ENCODE peak calls at places on chromosomes 13 and 19, in six cellular contexts. O is K562, E is HepG2, I is GM12891, F is GM12878, K is H1. H is an unnamed sample.

GRCh38 chr19:53492153-53492552 is 24.6 kb downstream of the ZNF813 start:
- DNase-seq in O (no peak), K (no peak), I (no peak), F (no peak), E (no peak), H (no peak)

GRCh38 chr19:16144216-16144581 is 714 bp downstream of the HSH2D start:
- DNase-seq in K (no peak), F (no peak), O (no peak), E (no peak), I (no peak), H (no peak)

GRCh38 chr13:77470986-77471385 is 64.5 kb upstream of the SCEL start:
- DNase-seq in E (no peak), I (no peak), O (no peak), K (no peak), F (no peak), H (no peak)

GRCh38 chr19:50890422-50891252 is 17.4 kb downstream of the KLK2 start:
- DNase-seq in F (peak; percentile 46), E (no peak), K (no peak), O (no peak), I (no peak), H (no peak)

GRCh38 chr13:71625694-71626093 is 241.3 kb downstream of the DACH1 start:
- DNase-seq in F (no peak), I (no peak), E (no peak), K (no peak), O (no peak), H (no peak)

GRCh38 chr19:6216996-6217751 is 62.6 kb downstream of the MLLT1 start:
- DNase-seq in I (no peak), E (no peak), F (no peak), O (peak; percentile 79), K (no peak), H (peak; percentile 22)

GRCh38 chr19:19113040-19113541 is 25.2 kb downstream of the TMEM161A start:
- DNase-seq in O (peak; percentile 72), E (peak; percentile 75), K (peak; percentile 71), F (no peak), I (no peak), H (no peak)

GRCh38 chr19:39941151-39941550 is 6.7 kb upstream of the FCGBP start:
- DNase-seq in O (no peak), K (no peak), E (no peak), I (no peak), F (no peak), H (no peak)

GRCh38 chr19:45821570-45821969 is 6.5 kb upstream of the RSPH6A start:
- DNase-seq in F (no peak), E (no peak), K (no peak), O (no peak), I (no peak), H (no peak)

GRCh38 chr19:6047741-6048231 is 62.5 kb downstream of the RFX2 start:
- DNase-seq in O (peak; percentile 68), F (no peak), I (no peak), K (peak; percentile 77), E (peak; percentile 70), H (no peak)

GRCh38 chr19:32368781-32369180 is 23.4 kb downstream of the ZNF507 start:
- DNase-seq in E (no peak), F (no peak), O (peak; percentile 55), K (no peak), I (no peak), H (no peak)

GRCh38 chr19:51660975-51661600 is 14.5 kb upstream of the SIGLEC14 start:
- DNase-seq in F (no peak), K (peak; percentile 75), E (peak; percentile 54), I (no peak), O (peak; percentile 91), H (no peak)

GRCh38 chr13:112684041-112684440 is 5.8 kb upstream of the ATP11A start:
- DNase-seq in O (no peak), F (no peak), K (peak; percentile 20), E (no peak), I (no peak), H (no peak)

GRCh38 chr19:52923782-52924593 is 760 bp upstream of the ZNF888 start:
- DNase-seq in E (peak; percentile 39), F (no peak), O (peak; percentile 89), I (no peak), K (peak; percentile 55), H (no peak)

GRCh38 chr13:95156208-95156607 is 145.0 kb downstream of the ABCC4 start:
- DNase-seq in O (no peak), K (no peak), E (peak; percentile 6), F (no peak), I (no peak), H (no peak)

GRCh38 chr13:61706899-61707298 is 291.2 kb upstream of the PCDH20 start:
- DNase-seq in F (no peak), O (no peak), E (no peak), I (no peak), K (no peak), H (no peak)

GRCh38 chr13:97976551-97977375 is 23.3 kb downstream of the IPO5 start:
- DNase-seq in E (no peak), K (peak; percentile 94), O (peak; percentile 18), I (peak; percentile 32), F (no peak), H (peak; percentile 36)

GRCh38 chr13:110396913-110397379 is 89.9 kb downstream of the COL4A2 start:
- DNase-seq in F (no peak), E (no peak), I (no peak), O (no peak), K (no peak), H (no peak)

GRCh38 chr13:21849323-21849722 is 178.4 kb downstream of the FGF9 start:
- DNase-seq in F (peak; percentile 4), I (peak; percentile 23), E (peak; percentile 52), K (no peak), O (peak; percentile 21), H (peak; percentile 13)

GRCh38 chr13:45949161-45949560 is 97.6 kb upstream of the SIAH3 start:
- DNase-seq in I (no peak), E (no peak), F (no peak), K (no peak), O (no peak), H (no peak)

GRCh38 chr13:92830821-92831220 is 395.8 kb upstream of the GPC6 start:
- DNase-seq in K (no peak), I (no peak), O (no peak), E (no peak), F (no peak), H (no peak)

GRCh38 chr13:64801768-64802167 is 2428.4 kb downstream of the PCDH9 start:
- DNase-seq in F (no peak), K (no peak), E (no peak), I (no peak), O (no peak), H (no peak)

GRCh38 chr13:75512253-75512652 is 25.4 kb downstream of the COMMD6 start:
- DNase-seq in E (no peak), I (peak; percentile 30), F (peak; percentile 80), O (no peak), K (no peak), H (peak; percentile 19)

DNA sequence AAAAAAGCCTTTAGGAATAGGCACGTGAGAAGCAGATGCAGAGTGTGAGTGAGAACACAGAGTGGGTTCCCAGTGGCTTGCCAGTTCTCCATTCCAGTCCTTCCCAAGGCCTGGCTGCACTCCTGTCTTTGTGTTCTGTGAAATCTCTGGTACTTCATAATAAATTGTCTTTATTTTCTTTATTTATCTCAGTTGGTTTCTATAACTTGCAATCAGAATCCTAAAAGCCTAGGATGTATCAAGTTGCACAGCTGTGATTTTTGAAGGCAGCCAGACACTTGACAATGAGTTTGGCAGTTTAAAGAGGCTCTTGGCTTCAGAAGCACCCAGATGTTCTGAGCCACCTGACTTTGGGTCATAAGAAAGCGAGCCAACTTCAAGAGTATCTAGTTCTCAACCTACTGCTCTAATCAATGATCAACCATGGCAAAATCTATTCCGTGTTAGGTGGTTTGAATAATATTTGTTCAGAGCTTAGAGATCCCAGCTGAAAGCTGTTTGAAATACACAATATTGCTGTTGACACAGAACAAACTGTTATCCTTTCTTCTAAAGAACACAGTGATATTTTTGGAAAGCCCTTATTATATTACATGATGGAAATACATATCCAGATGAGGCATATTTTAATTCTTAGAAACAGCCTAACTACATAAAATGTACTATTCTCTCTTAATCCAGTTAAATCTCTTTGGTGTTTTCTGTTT is 483.2 kb upstream of the NBEA start:
- DNase-seq in F (no peak), I (no peak), O (no peak), E (no peak), K (no peak), H (no peak)
- TF ChIP-seq POLR2AphosphoS5 in F (no peak), I (no peak), O (no peak), E (no peak), K (no peak), H (no peak)

GRCh38 chr19:42497492-42498226 is 30.6 kb downstream of the CEACAM1 start:
- DNase-seq in F (peak; percentile 60), K (no peak), E (peak; percentile 98), O (no peak), I (no peak), H (no peak)
- TF ChIP-seq POLR2A in F (no peak), K (no peak), E (peak; percentile 86), O (no peak), I (no peak), H (no peak)

DNA sequence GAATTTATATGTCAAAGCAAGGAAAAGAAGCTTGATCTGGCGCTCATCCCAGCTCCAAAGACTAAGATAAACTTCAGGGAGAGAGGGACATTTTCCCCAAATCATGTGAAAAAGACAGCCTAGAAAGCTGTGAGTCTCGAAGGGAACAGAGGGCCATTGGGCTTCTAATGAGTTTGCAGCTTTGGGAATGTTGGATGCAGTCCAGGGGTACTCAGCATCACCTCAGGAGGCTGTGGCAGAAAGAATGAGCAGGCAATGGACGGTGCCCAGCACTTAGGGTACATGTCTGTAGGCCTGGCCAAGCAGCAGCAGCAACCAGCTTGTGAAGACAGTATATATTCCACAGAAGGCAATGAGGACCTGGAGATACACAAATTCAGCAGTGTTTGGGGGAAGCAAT is 25.7 kb upstream of the WASF3 start:
- DNase-seq in F (no peak), I (no peak), O (no peak), K (no peak), E (no peak), H (no peak)
- TF ChIP-seq TAF1 in F (no peak), I (no peak), O (no peak), K (no peak), E (no peak), H (no peak)

GRCh38 chr13:29577135-29578051 is 18.1 kb downstream of the SLC7A1 start:
- DNase-seq in E (no peak), I (no peak), F (no peak), O (no peak), K (no peak), H (no peak)

GRCh38 chr13:29573190-29573589 is 22.3 kb downstream of the SLC7A1 start:
- DNase-seq in F (no peak), O (no peak), E (no peak), K (no peak), I (peak; percentile 22), H (no peak)

GRCh38 chr13:29576581-29576980 is 18.9 kb downstream of the SLC7A1 start:
- DNase-seq in E (no peak), I (no peak), K (no peak), F (no peak), O (no peak), H (no peak)

GRCh38 chr13:29572575-29572974 is 22.9 kb downstream of the SLC7A1 start:
- DNase-seq in O (no peak), F (no peak), I (no peak), E (no peak), K (no peak), H (no peak)

DNA sequence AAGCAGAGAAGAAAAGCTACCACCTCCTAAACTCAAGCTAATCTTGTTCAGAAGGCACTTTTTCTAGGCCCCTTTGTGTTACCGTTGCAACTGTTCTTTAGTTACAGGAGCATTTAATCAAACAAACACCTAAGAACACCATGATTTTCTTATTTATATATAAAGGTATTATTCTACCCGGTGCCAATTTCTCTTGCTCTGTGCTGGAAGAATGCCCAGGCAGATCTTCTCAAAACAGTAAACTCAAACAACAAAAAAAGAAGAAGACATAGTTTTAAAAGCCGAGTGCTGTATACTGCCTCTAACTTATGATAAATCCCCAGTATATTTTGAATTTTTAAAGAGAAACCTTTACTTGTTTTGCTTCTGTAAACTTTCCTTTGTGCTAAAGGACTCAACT is 20.4 kb downstream of the SLC7A1 start:
- DNase-seq in K (no peak), E (no peak), O (no peak), F (no peak), I (no peak), H (no peak)
- TF ChIP-seq POLR2AphosphoS5 in K (no peak), E (no peak), O (no peak), F (no peak), I (no peak), H (no peak)

H was measured in GM12892.